ENCODE peak calls at places on chromosomes 7 and 10, in four cellular contexts. One of them, this sample, is unnamed.
A peak's percentile ranks its signal among the peaks of the same experiment; 100 is the strongest.

GRCh38 chr7:116429986-116430619 is 69.4 kb upstream of the CAV2 start:
- DNase-seq in psoas muscle: no peak
- DNase-seq in GM12865: no peak
- DNase-seq in cardiac fibroblast: no peak
- DNase-seq in this sample: no peak

GRCh38 chr7:36945612-36946400 is 221.5 kb upstream of the AOAH start:
- DNase-seq in cardiac fibroblast: no peak
- DNase-seq in GM12865: no peak
- DNase-seq in psoas muscle: no peak
- DNase-seq in this sample: no peak

GRCh38 chr7:138886501-138886917 is 88.5 kb upstream of the ATP6V0A4 start:
- DNase-seq in cardiac fibroblast: peak; percentile 83
- DNase-seq in GM12865: peak; percentile 83
- DNase-seq in psoas muscle: no peak
- DNase-seq in this sample: no peak

GRCh38 chr7:87413029-87413428 is 62.5 kb downstream of the ABCB4 start:
- DNase-seq in cardiac fibroblast: peak; percentile 70
- DNase-seq in GM12865: no peak
- DNase-seq in psoas muscle: no peak
- DNase-seq in this sample: no peak

GRCh38 chr7:71735961-71736556 is 604.1 kb downstream of the GALNT17 start:
- DNase-seq in cardiac fibroblast: peak; percentile 67
- DNase-seq in GM12865: peak; percentile 65
- DNase-seq in psoas muscle: peak; percentile 50
- DNase-seq in this sample: peak; percentile 67

GRCh38 chr10:32189400-32190084 is 133.3 kb upstream of the KIF5B start:
- DNase-seq in psoas muscle: no peak
- DNase-seq in GM12865: no peak
- DNase-seq in cardiac fibroblast: peak; percentile 22
- DNase-seq in this sample: no peak

GRCh38 chr10:74873803-74874452 is 47.5 kb downstream of the KAT6B start:
- DNase-seq in psoas muscle: no peak
- DNase-seq in cardiac fibroblast: no peak
- DNase-seq in GM12865: no peak
- DNase-seq in this sample: no peak

GRCh38 chr10:132715791-132716680 is 69.9 kb downstream of the NKX6-2 start:
- DNase-seq in GM12865: no peak
- DNase-seq in psoas muscle: peak; percentile 7
- DNase-seq in cardiac fibroblast: no peak
- DNase-seq in this sample: no peak

GRCh38 chr7:22853674-22854157 is 31.1 kb upstream of the TOMM7 start:
- DNase-seq in psoas muscle: no peak
- DNase-seq in GM12865: peak; percentile 80
- DNase-seq in cardiac fibroblast: peak; percentile 34
- DNase-seq in this sample: no peak

GRCh38 chr10:44279376-44279775 is 105.5 kb downstream of the CXCL12 start:
- DNase-seq in psoas muscle: no peak
- DNase-seq in GM12865: no peak
- DNase-seq in cardiac fibroblast: no peak
- DNase-seq in this sample: no peak

GRCh38 chr7:104655592-104655991 is 327.2 kb downstream of the LHFPL3 start:
- DNase-seq in GM12865: no peak
- DNase-seq in cardiac fibroblast: no peak
- DNase-seq in psoas muscle: no peak
- DNase-seq in this sample: no peak

GRCh38 chr7:55112056-55112455 is 93.2 kb downstream of the EGFR start:
- DNase-seq in GM12865: no peak
- DNase-seq in psoas muscle: no peak
- DNase-seq in cardiac fibroblast: no peak
- DNase-seq in this sample: no peak

GRCh38 chr7:55108818-55109217 is 90.0 kb downstream of the EGFR start:
- DNase-seq in cardiac fibroblast: no peak
- DNase-seq in GM12865: no peak
- DNase-seq in psoas muscle: no peak
- DNase-seq in this sample: no peak

GRCh38 chr7:55108401-55108800 is 89.6 kb downstream of the EGFR start:
- DNase-seq in cardiac fibroblast: no peak
- DNase-seq in psoas muscle: no peak
- DNase-seq in GM12865: no peak
- DNase-seq in this sample: no peak

GRCh38 chr7:55109384-55110167 is 90.8 kb downstream of the EGFR start:
- DNase-seq in psoas muscle: no peak
- DNase-seq in cardiac fibroblast: peak; percentile 70
- DNase-seq in GM12865: no peak
- DNase-seq in this sample: no peak

GRCh38 chr7:55111007-55111406 is 92.2 kb downstream of the EGFR start:
- DNase-seq in GM12865: peak; percentile 26
- DNase-seq in cardiac fibroblast: peak; percentile 50
- DNase-seq in psoas muscle: no peak
- DNase-seq in this sample: no peak
- H3K4me3 ChIP-seq in GM12865: no peak overlapping the region
- H3K4me3 ChIP-seq in cardiac fibroblast: no peak overlapping the region
- H3K4me3 ChIP-seq in psoas muscle: peak overlapping the region; percentile 42
- H3K4me3 ChIP-seq in this sample: no peak overlapping the region

DNA sequence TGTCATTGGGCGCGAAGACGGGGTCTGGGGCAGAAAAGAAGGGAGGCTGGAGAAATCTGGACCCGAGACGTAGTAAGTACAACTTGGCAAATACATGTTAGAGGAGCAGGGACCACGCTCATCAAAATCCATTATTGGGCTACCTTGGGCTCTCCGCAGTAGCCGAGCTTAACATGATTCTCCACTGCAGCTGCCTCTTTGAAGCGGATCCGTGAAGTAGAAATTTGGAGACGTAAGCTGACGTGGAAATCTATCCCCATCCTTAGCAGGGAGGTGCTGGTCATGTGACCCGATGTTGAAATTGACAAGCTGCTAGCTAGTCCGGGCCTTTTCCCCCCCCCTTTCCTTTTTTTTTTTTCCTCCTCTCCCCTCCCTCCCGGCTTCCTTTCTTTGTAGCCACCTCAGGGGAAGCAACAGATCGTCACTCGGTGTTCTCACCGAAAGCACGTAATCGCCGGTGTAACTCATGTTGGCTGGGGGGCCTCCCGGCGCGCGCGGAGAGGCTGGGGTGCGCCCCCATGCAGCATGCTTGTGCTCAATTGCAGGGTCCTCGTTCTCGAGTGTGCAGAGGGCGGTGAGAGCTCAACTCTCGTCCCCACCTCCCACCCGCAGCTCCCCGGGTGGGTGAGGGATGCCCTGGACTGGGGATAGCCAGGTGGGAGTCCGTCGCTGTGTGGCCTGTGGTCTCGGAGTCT is at the start of gene HOXA11:
- DNase-seq in GM12865: no peak
- DNase-seq in psoas muscle: no peak
- DNase-seq in cardiac fibroblast: peak; percentile 21
- DNase-seq in this sample: no peak
- H3K4me3 ChIP-seq in GM12865: no peak within 1 kb of the TSS
- H3K4me3 ChIP-seq in psoas muscle: peak within 1 kb of the TSS; percentile 72
- H3K4me3 ChIP-seq in cardiac fibroblast: peak within 1 kb of the TSS; percentile 38
- H3K4me3 ChIP-seq in this sample: no peak within 1 kb of the TSS

DNA sequence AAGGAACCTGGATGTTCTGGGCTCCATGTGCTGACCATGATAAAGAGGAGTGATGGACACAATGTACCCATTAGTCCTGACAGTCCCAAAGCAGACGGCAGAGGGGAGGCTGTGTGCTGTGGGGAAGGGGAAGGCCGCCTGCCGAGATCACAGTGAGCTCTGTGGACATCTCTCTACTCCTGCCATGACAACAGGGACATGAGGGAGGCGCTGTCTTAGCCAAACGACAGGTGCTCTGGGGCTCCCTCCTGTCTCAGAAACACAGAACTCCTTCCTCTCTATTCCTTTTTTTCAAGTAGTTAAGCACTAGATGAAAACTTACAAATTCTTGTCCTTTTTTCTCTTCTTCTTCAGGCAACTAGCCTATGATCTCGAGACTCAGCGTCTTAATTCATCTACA is 113.1 kb downstream of the RNF32 start:
- DNase-seq in cardiac fibroblast: no peak
- DNase-seq in GM12865: no peak
- DNase-seq in psoas muscle: no peak
- DNase-seq in this sample: no peak
- H3K4me3 ChIP-seq in cardiac fibroblast: no peak overlapping the region
- H3K4me3 ChIP-seq in GM12865: no peak overlapping the region
- H3K4me3 ChIP-seq in psoas muscle: no peak overlapping the region
- H3K4me3 ChIP-seq in this sample: no peak overlapping the region

GRCh38 chr10:58950618-58951017 is 225.8 kb upstream of the PHYHIPL start:
- DNase-seq in psoas muscle: no peak
- DNase-seq in cardiac fibroblast: no peak
- DNase-seq in GM12865: no peak
- DNase-seq in this sample: no peak
- H3K4me3 ChIP-seq in psoas muscle: no peak overlapping the region
- H3K4me3 ChIP-seq in cardiac fibroblast: no peak overlapping the region
- H3K4me3 ChIP-seq in GM12865: no peak overlapping the region
- H3K4me3 ChIP-seq in this sample: no peak overlapping the region

This sample was measured in lung.